ENCODE peak calls at places on chromosome 7, in ten cellular contexts. One of them, this sample, is unnamed.

GRCh38 chr7:117818241-117818640 is 55.0 kb downstream of the CTTNBP2 start:
- DNase-seq in T-cell: no peak
- DNase-seq in uterus: no peak
- DNase-seq in transverse colon: no peak
- DNase-seq in aorta: no peak
- DNase-seq in GM23248: no peak
- DNase-seq in EH: no peak
- DNase-seq in effector CD4-positive, alpha-beta T cell: no peak
- DNase-seq in SW 1271: no peak
- DNase-seq in NCI-H774: no peak
- DNase-seq in this sample: no peak

GRCh38 chr7:25739096-25739495 is 412.9 kb upstream of the NFE2L3 start:
- DNase-seq in T-cell: no peak
- DNase-seq in uterus: no peak
- DNase-seq in transverse colon: no peak
- DNase-seq in aorta: no peak
- DNase-seq in GM23248: no peak
- DNase-seq in EH: no peak
- DNase-seq in effector CD4-positive, alpha-beta T cell: no peak
- DNase-seq in SW 1271: no peak
- DNase-seq in NCI-H774: no peak
- DNase-seq in this sample: no peak

GRCh38 chr7:45202618-45203017 is 45.0 kb downstream of the RAMP3 start:
- DNase-seq in T-cell: no peak
- DNase-seq in uterus: no peak
- DNase-seq in transverse colon: no peak
- DNase-seq in aorta: no peak
- DNase-seq in GM23248: no peak
- DNase-seq in EH: no peak
- DNase-seq in effector CD4-positive, alpha-beta T cell: no peak
- DNase-seq in SW 1271: no peak
- DNase-seq in NCI-H774: no peak
- DNase-seq in this sample: no peak

GRCh38 chr7:68025363-68025762 is 1028.7 kb downstream of the TYW1 start:
- DNase-seq in T-cell: no peak
- DNase-seq in uterus: no peak
- DNase-seq in transverse colon: no peak
- DNase-seq in aorta: no peak
- DNase-seq in GM23248: no peak
- DNase-seq in EH: no peak
- DNase-seq in effector CD4-positive, alpha-beta T cell: no peak
- DNase-seq in SW 1271: no peak
- DNase-seq in NCI-H774: no peak
- DNase-seq in this sample: no peak

GRCh38 chr7:54967384-54967783 is 51.4 kb upstream of the EGFR start:
- DNase-seq in T-cell: no peak
- DNase-seq in uterus: no peak
- DNase-seq in transverse colon: no peak
- DNase-seq in aorta: no peak
- DNase-seq in GM23248: no peak
- DNase-seq in EH: peak
- DNase-seq in effector CD4-positive, alpha-beta T cell: no peak
- DNase-seq in SW 1271: peak
- DNase-seq in NCI-H774: no peak
- DNase-seq in this sample: no peak

GRCh38 chr7:151413241-151413640 is 3.4 kb upstream of the WDR86 start:
- DNase-seq in T-cell: no peak
- DNase-seq in uterus: no peak
- DNase-seq in transverse colon: no peak
- DNase-seq in aorta: no peak
- DNase-seq in GM23248: no peak
- DNase-seq in EH: no peak
- DNase-seq in effector CD4-positive, alpha-beta T cell: no peak
- DNase-seq in SW 1271: no peak
- DNase-seq in NCI-H774: no peak
- DNase-seq in this sample: no peak

GRCh38 chr7:64875258-64875657 is 27.8 kb upstream of the ZNF273 start:
- DNase-seq in T-cell: no peak
- DNase-seq in uterus: no peak
- DNase-seq in transverse colon: no peak
- DNase-seq in aorta: no peak
- DNase-seq in GM23248: no peak
- DNase-seq in EH: no peak
- DNase-seq in effector CD4-positive, alpha-beta T cell: no peak
- DNase-seq in SW 1271: no peak
- DNase-seq in NCI-H774: no peak
- DNase-seq in this sample: no peak

GRCh38 chr7:26658080-26658697 is 206.2 kb downstream of the SKAP2 start:
- DNase-seq in T-cell: no peak
- DNase-seq in uterus: no peak
- DNase-seq in transverse colon: no peak
- DNase-seq in aorta: no peak
- DNase-seq in GM23248: no peak
- DNase-seq in EH: no peak
- DNase-seq in effector CD4-positive, alpha-beta T cell: no peak
- DNase-seq in SW 1271: no peak
- DNase-seq in NCI-H774: peak
- DNase-seq in this sample: no peak

GRCh38 chr7:35398518-35398917 is 144.6 kb upstream of the TBX20 start:
- DNase-seq in T-cell: no peak
- DNase-seq in uterus: no peak
- DNase-seq in transverse colon: no peak
- DNase-seq in aorta: no peak
- DNase-seq in GM23248: no peak
- DNase-seq in EH: no peak
- DNase-seq in effector CD4-positive, alpha-beta T cell: no peak
- DNase-seq in SW 1271: no peak
- DNase-seq in NCI-H774: no peak
- DNase-seq in this sample: no peak

GRCh38 chr7:41711283-41712064 is 8.6 kb upstream of the INHBA start:
- DNase-seq in T-cell: no peak
- DNase-seq in uterus: no peak
- DNase-seq in transverse colon: peak
- DNase-seq in aorta: no peak
- DNase-seq in GM23248: peak
- DNase-seq in EH: no peak
- DNase-seq in effector CD4-positive, alpha-beta T cell: no peak
- DNase-seq in SW 1271: peak
- DNase-seq in NCI-H774: no peak
- DNase-seq in this sample: no peak

GRCh38 chr7:99975782-99976521 is at the start of gene AZGP1:
- DNase-seq in T-cell: no peak
- DNase-seq in uterus: no peak
- DNase-seq in transverse colon: peak
- DNase-seq in aorta: no peak
- DNase-seq in GM23248: peak
- DNase-seq in EH: peak
- DNase-seq in effector CD4-positive, alpha-beta T cell: no peak
- DNase-seq in SW 1271: no peak
- DNase-seq in NCI-H774: no peak
- DNase-seq in this sample: peak

GRCh38 chr7:138625084-138625848 is 75.9 kb downstream of the SVOPL start:
- DNase-seq in T-cell: no peak
- DNase-seq in uterus: no peak
- DNase-seq in transverse colon: no peak
- DNase-seq in aorta: no peak
- DNase-seq in GM23248: no peak
- DNase-seq in EH: no peak
- DNase-seq in effector CD4-positive, alpha-beta T cell: no peak
- DNase-seq in SW 1271: no peak
- DNase-seq in NCI-H774: no peak
- DNase-seq in this sample: no peak

GRCh38 chr7:7651479-7651878 is 10.9 kb downstream of the UMAD1 start:
- DNase-seq in T-cell: no peak
- DNase-seq in uterus: no peak
- DNase-seq in transverse colon: no peak
- DNase-seq in aorta: no peak
- DNase-seq in GM23248: no peak
- DNase-seq in EH: no peak
- DNase-seq in effector CD4-positive, alpha-beta T cell: no peak
- DNase-seq in SW 1271: no peak
- DNase-seq in NCI-H774: no peak
- DNase-seq in this sample: no peak

GRCh38 chr7:2521952-2522591 is 2.5 kb downstream of the LFNG start:
- DNase-seq in T-cell: peak
- DNase-seq in uterus: no peak
- DNase-seq in transverse colon: peak
- DNase-seq in aorta: no peak
- DNase-seq in GM23248: peak
- DNase-seq in EH: peak
- DNase-seq in effector CD4-positive, alpha-beta T cell: peak
- DNase-seq in SW 1271: no peak
- DNase-seq in NCI-H774: no peak
- DNase-seq in this sample: no peak